ENCODE peak calls at places on chromosomes 16 and 17, in seven cellular contexts. J is thoracic aorta; L is cardiac muscle cell; X is CD8-positive, alpha-beta T cell; M is lung; T is heart right ventricle; H is astrocyte. P is an unnamed sample. For H3K9me3, the result is how much of the 10 kb centered on the place peaks cover.

GRCh38 chr17:63919311-63919723 is 678 bp upstream of the GH1 start:
- DNase-seq in J (no peak), L (peak), X (peak), M (peak), T (peak), H (peak), P (peak)

GRCh38 chr17:13359774-13360173 is 242.0 kb downstream of the HS3ST3A1 start:
- DNase-seq in J (no peak), L (no peak), X (no peak), M (no peak), T (no peak), H (no peak), P (no peak)

GRCh38 chr17:27244019-27244418 is 49.9 kb upstream of the WSB1 start:
- DNase-seq in J (no peak), L (no peak), X (no peak), M (no peak), T (no peak), H (no peak), P (no peak)

GRCh38 chr17:65750678-65751077 is 189.2 kb upstream of the AXIN2 start:
- DNase-seq in J (no peak), L (peak), X (peak), M (peak), T (peak), H (peak), P (peak)

GRCh38 chr17:31582151-31582907 is 190.9 kb downstream of the RAB11FIP4 start:
- DNase-seq in J (no peak), L (no peak), X (no peak), M (no peak), T (peak), H (no peak), P (no peak)

GRCh38 chr17:48244121-48244711 is 136.7 kb downstream of the SNX11 start:
- DNase-seq in J (no peak), L (no peak), X (no peak), M (no peak), T (no peak), H (peak), P (no peak)

GRCh38 chr16:73230651-73231050 is 182.7 kb upstream of the ZFHX3 start:
- DNase-seq in J (no peak), L (no peak), X (no peak), M (no peak), T (no peak), H (no peak), P (no peak)

GRCh38 chr16:17313085-17313611 is 157.6 kb downstream of the XYLT1 start:
- DNase-seq in J (no peak), L (no peak), X (no peak), M (no peak), T (peak), H (peak), P (no peak)

GRCh38 chr17:71926746-71927398 is 193.9 kb upstream of the SOX9 start:
- DNase-seq in J (no peak), L (no peak), X (no peak), M (no peak), T (no peak), H (peak), P (no peak)

GRCh38 chr17:38449364-38449763 is 21.1 kb downstream of the ARHGAP23 start:
- DNase-seq in J (no peak), L (no peak), X (no peak), M (no peak), T (no peak), H (peak), P (no peak)

GRCh38 chr17:514584-514983 is 162.0 kb upstream of the RPH3AL start:
- DNase-seq in J (no peak), L (no peak), X (no peak), M (no peak), T (no peak), H (no peak), P (no peak)
- H3K9me3 ChIP-seq in J (under half), L (under half), X (under half), M (under half), T (under half), H (under half), P (under half)

GRCh38 chr16:3388325-3388724 is 12.5 kb downstream of the ZSCAN32 start:
- DNase-seq in J (no peak), L (no peak), X (no peak), M (no peak), T (no peak), H (no peak), P (no peak)
- H3K9me3 ChIP-seq in J (half or more), L (under half), X (under half), M (half or more), T (under half), H (under half), P (under half)

GRCh38 chr17:21677126-21677910 is 15.0 kb upstream of the KCNJ18 start:
- DNase-seq in J (no peak), L (no peak), X (no peak), M (no peak), T (no peak), H (no peak), P (no peak)

GRCh38 chr17:21679256-21680146 is 12.8 kb upstream of the KCNJ18 start:
- DNase-seq in J (no peak), L (no peak), X (no peak), M (no peak), T (no peak), H (no peak), P (no peak)

GRCh38 chr17:21678451-21679081 is 13.8 kb upstream of the KCNJ18 start:
- DNase-seq in J (no peak), L (no peak), X (no peak), M (no peak), T (no peak), H (no peak), P (no peak)

GRCh38 chr17:21677911-21678310 is 14.4 kb upstream of the KCNJ18 start:
- DNase-seq in J (no peak), L (no peak), X (no peak), M (no peak), T (no peak), H (no peak), P (no peak)

DNA sequence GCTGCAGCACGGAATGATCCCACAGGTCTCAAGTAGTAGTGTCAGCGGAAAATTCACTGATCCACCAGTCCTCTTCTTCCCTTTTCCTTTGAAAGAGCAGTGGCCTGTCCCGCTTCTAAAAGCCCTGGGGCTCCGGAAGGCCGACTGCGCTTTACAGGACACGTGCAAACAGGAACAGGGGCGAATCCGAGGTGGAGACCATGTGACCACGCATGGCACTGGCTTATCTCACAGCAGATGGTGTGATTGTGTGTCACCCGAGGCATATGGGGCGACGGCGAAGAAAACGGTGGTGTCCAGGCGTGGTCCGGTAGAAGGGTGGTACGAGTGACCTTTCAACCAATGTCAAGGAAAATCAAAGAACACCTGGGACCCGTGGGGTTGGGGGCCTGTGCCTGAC is 12.0 kb upstream of the KCNJ18 start:
- DNase-seq in J (no peak), L (no peak), X (no peak), M (no peak), T (no peak), H (no peak), P (no peak)
- H3K9me3 ChIP-seq in J (under half), L (under half), X (under half), M (under half), T (under half), H (under half), P (under half)

GRCh38 chr17:82947051-82947991 is 107.5 kb upstream of the ZNF750 start:
- DNase-seq in J (no peak), L (no peak), X (no peak), M (no peak), T (no peak), H (no peak), P (no peak)

GRCh38 chr17:82948081-82948511 is 108.3 kb upstream of the ZNF750 start:
- DNase-seq in J (no peak), L (no peak), X (no peak), M (no peak), T (no peak), H (no peak), P (no peak)

GRCh38 chr17:82949361-82949760 is 109.5 kb upstream of the ZNF750 start:
- DNase-seq in J (no peak), L (no peak), X (no peak), M (no peak), T (no peak), H (no peak), P (no peak)

GRCh38 chr17:82949984-82950383 is 110.2 kb upstream of the ZNF750 start:
- DNase-seq in J (no peak), L (no peak), X (no peak), M (no peak), T (no peak), H (no peak), P (no peak)

GRCh38 chr17:82948957-82949356 is 109.1 kb upstream of the ZNF750 start:
- DNase-seq in J (no peak), L (no peak), X (no peak), M (no peak), T (no peak), H (no peak), P (no peak)
- H3K9me3 ChIP-seq in J (under half), L (under half), X (under half), M (under half), T (under half), H (under half), P (under half)

DNA sequence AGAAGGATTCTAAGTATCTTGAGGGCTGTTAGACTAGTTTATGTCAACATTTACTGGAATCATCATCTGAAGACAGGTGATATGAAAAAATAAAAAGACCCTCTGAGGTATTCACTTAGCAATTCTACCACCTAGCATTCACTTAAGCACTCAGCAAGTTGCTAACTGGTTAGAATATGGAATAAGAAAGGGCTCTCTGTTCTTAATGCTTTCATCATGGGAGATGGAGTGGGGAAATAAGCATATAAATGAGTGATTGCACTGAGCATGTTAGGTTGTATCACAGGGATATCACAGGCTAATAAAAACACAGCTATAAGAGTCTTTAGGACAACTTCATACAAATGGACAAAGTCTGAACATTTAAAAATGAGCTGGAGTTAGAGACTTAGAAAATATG is 1238.8 kb downstream of the CDH11 start:
- DNase-seq in J (no peak), L (no peak), X (no peak), M (no peak), T (no peak), H (no peak), P (no peak)
- H3K9me3 ChIP-seq in J (under half), L (under half), X (under half), M (under half), T (under half), H (under half), P (under half)

DNA sequence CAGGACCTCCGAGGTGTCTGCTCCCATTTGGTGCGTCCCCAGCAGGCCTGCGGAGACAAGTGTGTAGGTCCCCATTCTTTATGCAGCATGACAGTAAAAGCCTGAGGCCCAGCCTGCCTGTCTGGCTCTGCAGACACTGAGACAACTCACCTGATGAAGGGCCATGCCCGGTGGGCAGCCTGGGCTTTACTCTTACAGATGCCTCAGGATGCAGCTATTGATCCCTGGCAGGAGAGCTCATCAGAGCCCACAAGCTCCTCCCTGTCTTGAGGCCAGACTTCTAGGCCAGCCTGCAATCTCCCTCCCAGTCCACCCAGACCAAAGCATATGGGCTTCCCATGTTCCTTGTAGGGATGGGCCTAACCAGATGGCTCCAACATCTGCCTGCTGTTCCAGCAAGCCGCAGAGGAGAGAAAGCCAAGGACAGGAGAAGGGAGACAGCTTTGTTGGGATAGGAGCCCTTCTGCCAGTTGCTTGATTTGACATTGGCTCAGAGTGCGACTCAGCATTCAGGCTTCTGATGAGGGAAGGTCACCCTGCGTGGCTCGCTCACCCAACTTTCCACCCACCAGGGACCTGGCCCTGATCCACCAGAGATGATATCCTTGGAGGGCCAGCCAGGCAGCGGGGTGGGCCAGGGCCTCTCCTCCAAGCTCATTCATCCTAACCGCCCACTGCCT is 87.5 kb downstream of the SOCS1 start:
- DNase-seq in J (no peak), L (no peak), X (no peak), M (no peak), T (peak), H (no peak), P (no peak)
- H3K9me3 ChIP-seq in J (under half), L (under half), X (under half), M (under half), T (under half), H (under half), P (under half)

GRCh38 chr16:3311496-3311895 is 6.2 kb downstream of the ZNF75A start:
- DNase-seq in J (no peak), L (no peak), X (no peak), M (no peak), T (no peak), H (no peak), P (no peak)
- H3K9me3 ChIP-seq in J (half or more), L (under half), X (under half), M (half or more), T (under half), H (under half), P (under half)